ENCODE peak calls at places on chromosome 14, in eight cellular contexts. M, V, K, B, R, Z, E and W are unnamed samples.

GRCh38 chr14:100955201-100955600 is 51.7 kb upstream of the RTL1 start:
- DNase-seq in M (no peak), V (no peak), K (no peak), B (no peak), R (no peak), Z (no peak), E (no peak), W (no peak)

GRCh38 chr14:58414845-58415244 is 12.5 kb downstream of the TIMM9 start:
- DNase-seq in M (no peak), V (no peak), K (no peak), B (no peak), R (no peak), Z (no peak), E (no peak), W (no peak)

GRCh38 chr14:74649673-74650072 is 37.6 kb upstream of the LTBP2 start:
- DNase-seq in M (no peak), V (no peak), K (no peak), B (no peak), R (no peak), Z (no peak), E (no peak), W (no peak)

GRCh38 chr14:58533417-58533816 is 104.3 kb upstream of the DACT1 start:
- DNase-seq in M (no peak), V (no peak), K (no peak), B (no peak), R (no peak), Z (peak), E (no peak), W (no peak)

GRCh38 chr14:100871234-100872186 is 32.0 kb downstream of the RTL1 start:
- DNase-seq in M (no peak), V (no peak), K (no peak), B (no peak), R (no peak), Z (no peak), E (no peak), W (no peak)

GRCh38 chr14:104240426-104241157 is 102.2 kb downstream of the KIF26A start:
- DNase-seq in M (no peak), V (no peak), K (no peak), B (no peak), R (peak), Z (peak), E (no peak), W (no peak)

GRCh38 chr14:35374273-35374681 is 30.3 kb downstream of the NFKBIA start:
- DNase-seq in M (no peak), V (no peak), K (no peak), B (no peak), R (no peak), Z (no peak), E (no peak), W (no peak)

GRCh38 chr14:63551338-63551737 is 8.2 kb upstream of the PPP2R5E start:
- DNase-seq in M (no peak), V (no peak), K (no peak), B (no peak), R (no peak), Z (no peak), E (no peak), W (no peak)

GRCh38 chr14:35878272-35879140 is 52.4 kb downstream of the BRMS1L start:
- DNase-seq in M (no peak), V (no peak), K (no peak), B (no peak), R (no peak), Z (no peak), E (no peak), W (no peak)

GRCh38 chr14:22650960-22651521 is 6.9 kb upstream of the OR6J1 start:
- DNase-seq in M (no peak), V (no peak), K (no peak), B (no peak), R (no peak), Z (no peak), E (no peak), W (no peak)

GRCh38 chr14:55599250-55599879 is 19.4 kb downstream of the KTN1 start:
- DNase-seq in M (no peak), V (no peak), K (no peak), B (no peak), R (peak), Z (no peak), E (no peak), W (no peak)

GRCh38 chr14:44030963-44031362 is 476.1 kb downstream of the FSCB start:
- DNase-seq in M (no peak), V (no peak), K (no peak), B (no peak), R (no peak), Z (peak), E (no peak), W (no peak)

GRCh38 chr14:33812596-33812995 is 138.3 kb downstream of the EGLN3 start:
- DNase-seq in M (no peak), V (no peak), K (no peak), B (no peak), R (no peak), Z (no peak), E (no peak), W (no peak)

GRCh38 chr14:104223810-104224515 is 85.6 kb downstream of the KIF26A start:
- DNase-seq in M (no peak), V (no peak), K (no peak), B (no peak), R (no peak), Z (no peak), E (no peak), W (no peak)

GRCh38 chr14:59055439-59056045 is 132.9 kb upstream of the DAAM1 start:
- DNase-seq in M (no peak), V (peak), K (no peak), B (no peak), R (peak), Z (peak), E (peak), W (no peak)

GRCh38 chr14:36944307-36945010 is 227.9 kb downstream of the SLC25A21 start:
- DNase-seq in M (no peak), V (no peak), K (no peak), B (no peak), R (no peak), Z (no peak), E (no peak), W (no peak)